ENCODE peak calls at places on chromosomes 6 and 20, in seven cellular contexts. One of them, this sample, is unnamed.

GRCh38 chr20:41200446-41201202 is 63.3 kb downstream of the PLCG1 start:
- DNase-seq in cardiac muscle cell: peak; percentile 46
- DNase-seq in CD4-positive, CD25-positive, alpha-beta regulatory T cell: no peak
- DNase-seq in GM23248: no peak
- DNase-seq in mesendoderm: no peak
- DNase-seq in stomach: no peak
- DNase-seq in A549: no peak
- DNase-seq in this sample: no peak

GRCh38 chr6:12150812-12151432 is 138.8 kb downstream of the HIVEP1 start:
- DNase-seq in stomach: no peak
- DNase-seq in CD4-positive, CD25-positive, alpha-beta regulatory T cell: peak; percentile 48
- DNase-seq in A549: peak; percentile 25
- DNase-seq in GM23248: peak; percentile 25
- DNase-seq in mesendoderm: peak; percentile 66
- DNase-seq in cardiac muscle cell: no peak
- DNase-seq in this sample: no peak

GRCh38 chr6:27592481-27593199 is 119.7 kb upstream of the ZNF184 start:
- DNase-seq in stomach: no peak
- DNase-seq in A549: peak; percentile 73
- DNase-seq in CD4-positive, CD25-positive, alpha-beta regulatory T cell: peak; percentile 64
- DNase-seq in mesendoderm: peak; percentile 98
- DNase-seq in GM23248: peak; percentile 75
- DNase-seq in cardiac muscle cell: peak; percentile 74
- DNase-seq in this sample: no peak

GRCh38 chr6:170101281-170102035 is 189.4 kb downstream of the DLL1 start:
- DNase-seq in cardiac muscle cell: no peak
- DNase-seq in GM23248: no peak
- DNase-seq in mesendoderm: no peak
- DNase-seq in stomach: peak; percentile 17
- DNase-seq in A549: no peak
- DNase-seq in CD4-positive, CD25-positive, alpha-beta regulatory T cell: no peak
- DNase-seq in this sample: peak; percentile 28

GRCh38 chr6:150324044-150324443 is 44.8 kb upstream of the IYD start:
- DNase-seq in cardiac muscle cell: no peak
- DNase-seq in CD4-positive, CD25-positive, alpha-beta regulatory T cell: no peak
- DNase-seq in A549: no peak
- DNase-seq in mesendoderm: no peak
- DNase-seq in stomach: no peak
- DNase-seq in GM23248: no peak
- DNase-seq in this sample: no peak

GRCh38 chr6:5238336-5238735 is 22.4 kb downstream of the LYRM4 start:
- DNase-seq in cardiac muscle cell: no peak
- DNase-seq in GM23248: no peak
- DNase-seq in A549: no peak
- DNase-seq in mesendoderm: no peak
- DNase-seq in stomach: no peak
- DNase-seq in CD4-positive, CD25-positive, alpha-beta regulatory T cell: no peak
- DNase-seq in this sample: no peak

GRCh38 chr6:12064125-12064524 is 52.0 kb downstream of the HIVEP1 start:
- DNase-seq in mesendoderm: no peak
- DNase-seq in GM23248: peak; percentile 87
- DNase-seq in CD4-positive, CD25-positive, alpha-beta regulatory T cell: no peak
- DNase-seq in A549: no peak
- DNase-seq in stomach: no peak
- DNase-seq in cardiac muscle cell: no peak
- DNase-seq in this sample: no peak

GRCh38 chr20:38128691-38129090 is 36.4 kb downstream of the TGM2 start:
- DNase-seq in stomach: no peak
- DNase-seq in cardiac muscle cell: no peak
- DNase-seq in A549: no peak
- DNase-seq in GM23248: no peak
- DNase-seq in CD4-positive, CD25-positive, alpha-beta regulatory T cell: no peak
- DNase-seq in mesendoderm: no peak
- DNase-seq in this sample: no peak

GRCh38 chr20:46021361-46022359 is 7.4 kb upstream of the SLC12A5 start:
- DNase-seq in CD4-positive, CD25-positive, alpha-beta regulatory T cell: peak; percentile 40
- DNase-seq in A549: peak; percentile 69
- DNase-seq in mesendoderm: peak; percentile 98
- DNase-seq in cardiac muscle cell: peak; percentile 23
- DNase-seq in GM23248: peak; percentile 27
- DNase-seq in stomach: peak; percentile 39
- DNase-seq in this sample: no peak

GRCh38 chr6:47922391-47922790 is 140.6 kb downstream of the OPN5 start:
- DNase-seq in cardiac muscle cell: peak; percentile 42
- DNase-seq in A549: no peak
- DNase-seq in stomach: no peak
- DNase-seq in CD4-positive, CD25-positive, alpha-beta regulatory T cell: no peak
- DNase-seq in mesendoderm: peak; percentile 58
- DNase-seq in GM23248: no peak
- DNase-seq in this sample: no peak

GRCh38 chr6:36546664-36546957 is 668 bp downstream of the STK38 start:
- DNase-seq in A549: no peak
- DNase-seq in cardiac muscle cell: no peak
- DNase-seq in CD4-positive, CD25-positive, alpha-beta regulatory T cell: no peak
- DNase-seq in GM23248: no peak
- DNase-seq in mesendoderm: no peak
- DNase-seq in stomach: no peak
- DNase-seq in this sample: no peak

GRCh38 chr6:145313041-145313855 is 422.1 kb downstream of the EPM2A start:
- DNase-seq in A549: no peak
- DNase-seq in CD4-positive, CD25-positive, alpha-beta regulatory T cell: no peak
- DNase-seq in cardiac muscle cell: no peak
- DNase-seq in stomach: no peak
- DNase-seq in GM23248: no peak
- DNase-seq in mesendoderm: no peak
- DNase-seq in this sample: no peak

GRCh38 chr6:148952147-148953041 is 205.6 kb downstream of the UST start:
- DNase-seq in A549: no peak
- DNase-seq in CD4-positive, CD25-positive, alpha-beta regulatory T cell: no peak
- DNase-seq in mesendoderm: no peak
- DNase-seq in GM23248: peak; percentile 58
- DNase-seq in stomach: no peak
- DNase-seq in cardiac muscle cell: peak; percentile 62
- DNase-seq in this sample: no peak

GRCh38 chr6:92820531-92820930 is 598.8 kb downstream of the EPHA7 start:
- DNase-seq in CD4-positive, CD25-positive, alpha-beta regulatory T cell: no peak
- DNase-seq in stomach: no peak
- DNase-seq in GM23248: no peak
- DNase-seq in A549: no peak
- DNase-seq in cardiac muscle cell: no peak
- DNase-seq in mesendoderm: no peak
- DNase-seq in this sample: no peak

GRCh38 chr6:1368940-1369339 is 20.4 kb upstream of the FOXF2 start:
- DNase-seq in A549: no peak
- DNase-seq in mesendoderm: no peak
- DNase-seq in cardiac muscle cell: no peak
- DNase-seq in CD4-positive, CD25-positive, alpha-beta regulatory T cell: no peak
- DNase-seq in GM23248: no peak
- DNase-seq in stomach: no peak
- DNase-seq in this sample: no peak

GRCh38 chr6:227812-228338 is 64.4 kb upstream of the DUSP22 start:
- DNase-seq in A549: no peak
- DNase-seq in GM23248: no peak
- DNase-seq in stomach: no peak
- DNase-seq in mesendoderm: no peak
- DNase-seq in CD4-positive, CD25-positive, alpha-beta regulatory T cell: no peak
- DNase-seq in cardiac muscle cell: no peak
- DNase-seq in this sample: no peak

GRCh38 chr6:112413805-112414204 is 66.7 kb downstream of the RFPL4B start:
- DNase-seq in A549: no peak
- DNase-seq in stomach: no peak
- DNase-seq in mesendoderm: peak; percentile 70
- DNase-seq in GM23248: peak; percentile 36
- DNase-seq in cardiac muscle cell: no peak
- DNase-seq in CD4-positive, CD25-positive, alpha-beta regulatory T cell: no peak
- DNase-seq in this sample: no peak

GRCh38 chr20:40144581-40144980 is 544.5 kb downstream of the MAFB start:
- DNase-seq in mesendoderm: no peak
- DNase-seq in stomach: no peak
- DNase-seq in A549: no peak
- DNase-seq in CD4-positive, CD25-positive, alpha-beta regulatory T cell: no peak
- DNase-seq in cardiac muscle cell: no peak
- DNase-seq in GM23248: no peak
- DNase-seq in this sample: no peak

GRCh38 chr20:47198254-47198671 is 158.2 kb downstream of the ZMYND8 start:
- DNase-seq in mesendoderm: no peak
- DNase-seq in GM23248: peak; percentile 43
- DNase-seq in stomach: no peak
- DNase-seq in A549: no peak
- DNase-seq in cardiac muscle cell: no peak
- DNase-seq in CD4-positive, CD25-positive, alpha-beta regulatory T cell: no peak
- DNase-seq in this sample: no peak

GRCh38 chr6:28281288-28282064 is at the start of gene PGBD1:
- DNase-seq in stomach: peak; percentile 72
- DNase-seq in GM23248: peak; percentile 86
- DNase-seq in CD4-positive, CD25-positive, alpha-beta regulatory T cell: peak; percentile 68
- DNase-seq in cardiac muscle cell: peak; percentile 85
- DNase-seq in mesendoderm: peak; percentile 87
- DNase-seq in A549: peak; percentile 36
- DNase-seq in this sample: peak; percentile 72

GRCh38 chr6:158157064-158157764 is 10.8 kb downstream of the SERAC1 start:
- DNase-seq in A549: no peak
- DNase-seq in CD4-positive, CD25-positive, alpha-beta regulatory T cell: no peak
- DNase-seq in stomach: no peak
- DNase-seq in cardiac muscle cell: no peak
- DNase-seq in mesendoderm: no peak
- DNase-seq in GM23248: no peak
- DNase-seq in this sample: no peak

GRCh38 chr6:6007311-6008113 is 787 bp upstream of the NRN1 start:
- DNase-seq in stomach: no peak
- DNase-seq in GM23248: peak; percentile 72
- DNase-seq in A549: no peak
- DNase-seq in mesendoderm: peak; percentile 78
- DNase-seq in cardiac muscle cell: no peak
- DNase-seq in CD4-positive, CD25-positive, alpha-beta regulatory T cell: peak; percentile 50
- DNase-seq in this sample: no peak

DNA sequence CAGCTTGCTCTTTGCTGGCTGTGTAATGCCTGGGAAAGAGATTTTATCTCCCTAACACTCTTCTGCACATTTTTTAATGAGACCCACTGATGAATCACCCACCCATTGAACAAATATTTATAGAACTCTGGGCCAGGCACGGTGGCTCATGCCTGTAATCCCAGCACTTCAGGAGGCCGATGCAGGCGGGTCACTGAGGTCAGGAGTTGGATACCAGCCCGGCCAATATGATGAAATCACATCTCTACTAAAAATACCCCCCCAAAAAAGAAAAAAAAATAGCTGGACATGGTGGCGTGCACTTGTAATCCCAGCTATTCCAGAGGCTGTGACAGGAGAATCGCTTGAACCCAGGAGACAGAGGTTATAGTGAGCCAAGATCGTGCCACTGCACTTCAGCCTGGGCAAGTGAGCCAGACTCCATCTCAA is 82.1 kb upstream of the SIRPA start:
- DNase-seq in stomach: peak; percentile 60
- DNase-seq in CD4-positive, CD25-positive, alpha-beta regulatory T cell: no peak
- DNase-seq in GM23248: peak; percentile 93
- DNase-seq in mesendoderm: no peak
- DNase-seq in A549: peak; percentile 73
- DNase-seq in cardiac muscle cell: peak; percentile 80
- DNase-seq in this sample: no peak
- H3K4me1 ChIP-seq in stomach: peaks cover 73% of the 10 kb centered on the region
- H3K4me1 ChIP-seq in CD4-positive, CD25-positive, alpha-beta regulatory T cell: no peaks in the 10 kb centered on the region
- H3K4me1 ChIP-seq in GM23248: peaks cover 78% of the 10 kb centered on the region
- H3K4me1 ChIP-seq in mesendoderm: peaks cover 4% of the 10 kb centered on the region
- H3K4me1 ChIP-seq in A549: peaks cover 84% of the 10 kb centered on the region
- H3K4me1 ChIP-seq in cardiac muscle cell: no peaks in the 10 kb centered on the region
- H3K4me1 ChIP-seq in this sample: peaks cover 34% of the 10 kb centered on the region

GRCh38 chr6:56243518-56244070 is 3.8 kb downstream of the COL21A1 start:
- DNase-seq in GM23248: no peak
- DNase-seq in mesendoderm: no peak
- DNase-seq in CD4-positive, CD25-positive, alpha-beta regulatory T cell: no peak
- DNase-seq in A549: no peak
- DNase-seq in stomach: no peak
- DNase-seq in cardiac muscle cell: no peak
- DNase-seq in this sample: no peak

GRCh38 chr6:56245903-56246351 is 1.5 kb downstream of the COL21A1 start:
- DNase-seq in cardiac muscle cell: peak; percentile 35
- DNase-seq in CD4-positive, CD25-positive, alpha-beta regulatory T cell: no peak
- DNase-seq in stomach: no peak
- DNase-seq in GM23248: no peak
- DNase-seq in mesendoderm: no peak
- DNase-seq in A549: no peak
- DNase-seq in this sample: no peak

GRCh38 chr6:56242343-56242742 is 5.0 kb downstream of the COL21A1 start:
- DNase-seq in mesendoderm: no peak
- DNase-seq in cardiac muscle cell: no peak
- DNase-seq in CD4-positive, CD25-positive, alpha-beta regulatory T cell: no peak
- DNase-seq in stomach: no peak
- DNase-seq in A549: no peak
- DNase-seq in GM23248: no peak
- DNase-seq in this sample: no peak

GRCh38 chr6:56244528-56245253 is 2.7 kb downstream of the COL21A1 start:
- DNase-seq in A549: no peak
- DNase-seq in mesendoderm: no peak
- DNase-seq in GM23248: no peak
- DNase-seq in cardiac muscle cell: no peak
- DNase-seq in CD4-positive, CD25-positive, alpha-beta regulatory T cell: no peak
- DNase-seq in stomach: no peak
- DNase-seq in this sample: no peak

GRCh38 chr6:56244089-56244488 is 3.3 kb downstream of the COL21A1 start:
- DNase-seq in mesendoderm: no peak
- DNase-seq in A549: no peak
- DNase-seq in GM23248: no peak
- DNase-seq in CD4-positive, CD25-positive, alpha-beta regulatory T cell: no peak
- DNase-seq in stomach: no peak
- DNase-seq in cardiac muscle cell: no peak
- DNase-seq in this sample: no peak
- H3K4me1 ChIP-seq in mesendoderm: peaks cover 3% of the 10 kb centered on the region
- H3K4me1 ChIP-seq in A549: peaks cover 21% of the 10 kb centered on the region
- H3K4me1 ChIP-seq in GM23248: peaks cover 3% of the 10 kb centered on the region
- H3K4me1 ChIP-seq in CD4-positive, CD25-positive, alpha-beta regulatory T cell: no peaks in the 10 kb centered on the region
- H3K4me1 ChIP-seq in stomach: peaks cover 10% of the 10 kb centered on the region
- H3K4me1 ChIP-seq in cardiac muscle cell: peaks cover 1% of the 10 kb centered on the region
- H3K4me1 ChIP-seq in this sample: no peaks in the 10 kb centered on the region

DNA sequence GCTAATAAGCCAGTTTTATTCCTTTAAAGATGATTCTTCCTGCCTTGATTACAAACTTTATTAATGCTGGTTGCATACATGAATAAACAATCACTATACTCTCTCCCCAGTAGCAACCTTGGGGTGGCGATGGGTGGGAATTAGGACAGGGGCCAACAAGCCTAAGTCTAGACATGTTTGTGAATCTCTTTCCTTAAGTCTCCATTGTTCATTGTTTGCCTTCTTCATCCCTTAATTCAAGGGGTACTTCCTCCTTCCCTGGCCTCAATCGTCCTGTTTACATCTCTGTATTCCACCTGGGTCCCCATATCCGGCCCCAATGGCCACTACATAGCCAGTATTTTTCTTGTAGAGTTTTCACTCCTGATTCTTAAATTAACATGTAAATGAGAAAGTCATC is 66.0 kb downstream of the ARHGAP18 start:
- DNase-seq in mesendoderm: peak; percentile 23
- DNase-seq in cardiac muscle cell: peak; percentile 18
- DNase-seq in CD4-positive, CD25-positive, alpha-beta regulatory T cell: no peak
- DNase-seq in A549: no peak
- DNase-seq in GM23248: no peak
- DNase-seq in stomach: no peak
- DNase-seq in this sample: no peak
- H3K4me1 ChIP-seq in mesendoderm: no peaks in the 10 kb centered on the region
- H3K4me1 ChIP-seq in cardiac muscle cell: peaks cover 3% of the 10 kb centered on the region
- H3K4me1 ChIP-seq in CD4-positive, CD25-positive, alpha-beta regulatory T cell: no peaks in the 10 kb centered on the region
- H3K4me1 ChIP-seq in A549: peaks cover 82% of the 10 kb centered on the region
- H3K4me1 ChIP-seq in GM23248: peaks cover 51% of the 10 kb centered on the region
- H3K4me1 ChIP-seq in stomach: peaks cover 58% of the 10 kb centered on the region
- H3K4me1 ChIP-seq in this sample: no peaks in the 10 kb centered on the region

GRCh38 chr20:62644802-62645496 is 2.6 kb downstream of the SLCO4A1 start:
- DNase-seq in GM23248: no peak
- DNase-seq in A549: no peak
- DNase-seq in cardiac muscle cell: no peak
- DNase-seq in CD4-positive, CD25-positive, alpha-beta regulatory T cell: peak; percentile 66
- DNase-seq in stomach: peak; percentile 84
- DNase-seq in mesendoderm: no peak
- DNase-seq in this sample: peak; percentile 59
- H3K4me1 ChIP-seq in GM23248: no peaks in the 10 kb centered on the region
- H3K4me1 ChIP-seq in A549: peaks cover 5% of the 10 kb centered on the region
- H3K4me1 ChIP-seq in cardiac muscle cell: no peaks in the 10 kb centered on the region
- H3K4me1 ChIP-seq in CD4-positive, CD25-positive, alpha-beta regulatory T cell: peaks cover 61% of the 10 kb centered on the region
- H3K4me1 ChIP-seq in stomach: peaks cover 88% of the 10 kb centered on the region
- H3K4me1 ChIP-seq in mesendoderm: no peaks in the 10 kb centered on the region
- H3K4me1 ChIP-seq in this sample: peaks cover 50% of the 10 kb centered on the region